ENCODE peak calls at places on chromosomes 5 and 9, in four cellular contexts. W is HepG2; G is effector memory CD4-positive, alpha-beta T cell; K is vagina. B is an unnamed sample.
A peak's percentile ranks its signal among the peaks of the same experiment; 100 is the strongest.

GRCh38 chr9:112179816-112180215 is 4.7 kb upstream of the SUSD1 start:
- DNase-seq in W (no peak), G (no peak), K (no peak), B (no peak)

GRCh38 chr9:125329978-125330377 is 68.4 kb downstream of the GAPVD1 start:
- DNase-seq in W (no peak), G (no peak), K (no peak), B (no peak)

GRCh38 chr9:17799383-17799782 is 220.5 kb downstream of the SH3GL2 start:
- DNase-seq in W (no peak), G (no peak), K (no peak), B (no peak)

GRCh38 chr5:150309101-150309897 is 6.6 kb upstream of the ARSI start:
- DNase-seq in W (no peak), G (no peak), K (no peak), B (no peak)

GRCh38 chr5:142011572-142012185 is 1.1 kb downstream of the GNPDA1 start:
- DNase-seq in W (no peak), G (no peak), K (no peak), B (no peak)

GRCh38 chr9:88458716-88459115 is 70.5 kb downstream of the SPIN1 start:
- DNase-seq in W (no peak), G (no peak), K (no peak), B (no peak)

GRCh38 chr5:61599370-61600140 is 267.5 kb downstream of the ZSWIM6 start:
- DNase-seq in W (peak; percentile 7), G (no peak), K (no peak), B (no peak)

GRCh38 chr5:33367396-33367795 is 73.4 kb upstream of the TARS1 start:
- DNase-seq in W (no peak), G (no peak), K (no peak), B (no peak)

GRCh38 chr9:131500377-131500776 is 2.3 kb upstream of the POMT1 start:
- DNase-seq in W (no peak), G (peak; percentile 64), K (no peak), B (no peak)

GRCh38 chr5:142325677-142326479 is 1.1 kb upstream of the SPRY4 start:
- DNase-seq in W (peak; percentile 73), G (no peak), K (no peak), B (peak; percentile 73)

GRCh38 chr9:96050876-96051185 is 175.3 kb downstream of the ERCC6L2 start:
- DNase-seq in W (no peak), G (no peak), K (no peak), B (no peak)

GRCh38 chr5:25963251-25964008 is 1075.0 kb downstream of the CDH9 start:
- DNase-seq in W (no peak), G (no peak), K (no peak), B (no peak)

GRCh38 chr9:92590386-92590785 is 54.6 kb upstream of the ECM2 start:
- DNase-seq in W (no peak), G (no peak), K (no peak), B (no peak)

GRCh38 chr9:95901506-95901905 is 26.0 kb downstream of the ERCC6L2 start:
- DNase-seq in W (no peak), G (no peak), K (no peak), B (no peak)

GRCh38 chr5:142323480-142324376 is 1.1 kb downstream of the SPRY4 start:
- DNase-seq in W (no peak), G (no peak), K (no peak), B (peak; percentile 50)

GRCh38 chr5:145471831-145472616 is 363.1 kb downstream of the PRELID2 start:
- DNase-seq in W (no peak), G (no peak), K (no peak), B (no peak)

GRCh38 chr9:10447036-10447435 is 165.8 kb downstream of the PTPRD start:
- DNase-seq in W (no peak), G (no peak), K (no peak), B (no peak)

GRCh38 chr9:757246-757881 is 84.1 kb upstream of the DMRT1 start:
- DNase-seq in W (peak; percentile 69), G (no peak), K (no peak), B (no peak)

GRCh38 chr5:137190031-137190430 is 309.1 kb downstream of the SPOCK1 start:
- DNase-seq in W (no peak), G (no peak), K (no peak), B (no peak)

GRCh38 chr5:15850939-15851341 is 328.7 kb downstream of the MARCHF11 start:
- DNase-seq in W (no peak), G (no peak), K (no peak), B (no peak)

GRCh38 chr5:58666141-58666540 is 83.3 kb downstream of the RAB3C start:
- DNase-seq in W (no peak), G (no peak), K (no peak), B (no peak)

GRCh38 chr9:138045541-138046490 is 168.2 kb downstream of the CACNA1B start:
- DNase-seq in W (no peak), G (no peak), K (no peak), B (no peak)

GRCh38 chr5:153496835-153497234 is 6.4 kb downstream of the GRIA1 start:
- DNase-seq in W (no peak), G (no peak), K (no peak), B (no peak)

GRCh38 chr5:96151891-96152290 is 190.2 kb upstream of the ELL2 start:
- DNase-seq in W (no peak), G (no peak), K (no peak), B (no peak)

GRCh38 chr9:114034663-114035062 is 43.4 kb downstream of the AMBP start:
- DNase-seq in W (no peak), G (no peak), K (peak; percentile 65), B (no peak)

GRCh38 chr9:749712-750111 is 91.8 kb upstream of the DMRT1 start:
- DNase-seq in W (no peak), G (no peak), K (no peak), B (no peak)

GRCh38 chr9:113307401-113307975 is 4.3 kb upstream of the RNF183 start:
- DNase-seq in W (no peak), G (no peak), K (no peak), B (no peak)

GRCh38 chr5:15385553-15385952 is 114.4 kb upstream of the FBXL7 start:
- DNase-seq in W (no peak), G (no peak), K (no peak), B (no peak)

GRCh38 chr9:131841765-131842318 is 102.0 kb upstream of the RAPGEF1 start:
- DNase-seq in W (no peak), G (no peak), K (no peak), B (no peak)

GRCh38 chr5:138449501-138450239 is 10.8 kb downstream of the REEP2 start:
- DNase-seq in W (peak; percentile 63), G (peak; percentile 63), K (peak; percentile 90), B (peak; percentile 93)

GRCh38 chr5:5719292-5719691 is 296.8 kb downstream of the ICE1 start:
- DNase-seq in W (no peak), G (no peak), K (no peak), B (peak; percentile 46)

DNA sequence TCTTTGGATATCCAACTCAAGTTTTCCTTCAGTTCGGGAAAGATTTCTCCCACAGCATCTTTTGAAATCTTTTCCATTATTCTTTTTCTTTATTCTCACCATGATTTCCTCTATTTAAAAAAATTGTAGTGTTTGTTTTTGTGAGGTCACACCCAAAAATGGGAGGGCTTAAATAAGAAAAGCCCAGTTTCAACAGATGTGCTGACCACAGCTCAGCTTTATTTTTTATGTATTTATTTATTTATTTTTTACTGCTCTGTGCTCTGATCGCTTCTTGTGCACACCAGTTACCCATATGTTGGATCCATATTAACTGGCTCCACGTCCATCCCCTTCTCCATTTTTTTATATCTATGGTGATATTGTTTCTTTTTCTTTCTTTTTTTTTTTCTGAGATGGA is 20.3 kb downstream of the GFPT2 start:
- DNase-seq in W (no peak), G (no peak), K (no peak), B (no peak)
- H3K4me1 ChIP-seq in W (peaks cover 8% of the 10 kb centered on the region), G (no peaks in the 10 kb centered on the region), K (peaks cover 24% of the 10 kb centered on the region), B (peaks cover 6% of the 10 kb centered on the region)

GRCh38 chr5:90326995-90327394 is 82.6 kb downstream of the CETN3 start:
- DNase-seq in W (no peak), G (no peak), K (no peak), B (no peak)
- H3K4me3 ChIP-seq in W (no peak overlapping the region), G (no peak overlapping the region), K (no peak overlapping the region), B (no peak overlapping the region)

DNA sequence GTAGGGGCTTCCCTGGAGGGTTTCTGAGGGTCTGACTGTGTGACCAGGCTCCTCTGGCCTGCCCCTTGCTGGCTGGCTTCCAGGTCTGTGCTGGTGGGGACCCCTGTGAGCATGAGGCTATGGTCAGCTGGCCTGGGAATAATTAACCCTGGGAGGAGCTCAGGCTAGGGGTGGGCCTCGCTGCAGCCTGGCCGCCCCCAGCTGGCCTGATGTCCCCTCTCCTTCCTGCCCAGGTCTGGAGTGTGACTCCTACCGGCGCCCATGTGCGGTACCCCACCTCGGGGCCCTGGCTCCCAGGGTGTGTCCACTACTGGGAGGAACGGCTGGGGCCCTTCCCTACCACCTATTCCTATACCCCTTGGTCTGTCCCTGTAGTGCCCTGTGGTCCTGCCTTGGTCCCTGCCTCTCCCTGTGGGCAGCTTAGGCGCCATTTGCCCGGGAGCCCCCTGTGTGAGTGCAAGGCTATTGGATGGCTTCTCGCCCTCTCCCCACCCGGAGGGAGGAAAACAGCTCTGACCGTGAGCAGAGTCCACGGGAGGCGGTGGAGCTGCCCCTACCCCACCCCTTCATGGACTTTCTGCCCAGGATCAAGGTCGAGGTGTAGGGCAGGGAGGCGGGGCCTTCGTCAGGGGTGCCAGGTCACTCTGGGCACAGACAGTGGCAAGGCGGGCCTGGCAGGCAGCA is 9.4 kb downstream of the RXRA start:
- DNase-seq in W (no peak), G (no peak), K (no peak), B (no peak)
- H3K4me1 ChIP-seq in W (peaks cover 94% of the 10 kb centered on the region), G (no peaks in the 10 kb centered on the region), K (peaks cover 100% of the 10 kb centered on the region), B (peaks cover 97% of the 10 kb centered on the region)

GRCh38 chr5:132319975-132320374 is 25.8 kb downstream of the SLC22A4 start:
- DNase-seq in W (no peak), G (no peak), K (no peak), B (no peak)

GRCh38 chr5:132321109-132321721 is 27.0 kb downstream of the SLC22A4 start:
- DNase-seq in W (peak; percentile 67), G (no peak), K (no peak), B (no peak)

GRCh38 chr5:132325691-132326090 is 31.5 kb downstream of the SLC22A4 start:
- DNase-seq in W (no peak), G (no peak), K (no peak), B (no peak)

GRCh38 chr5:132323202-132323601 is 29.0 kb downstream of the SLC22A4 start:
- DNase-seq in W (no peak), G (no peak), K (no peak), B (no peak)

DNA sequence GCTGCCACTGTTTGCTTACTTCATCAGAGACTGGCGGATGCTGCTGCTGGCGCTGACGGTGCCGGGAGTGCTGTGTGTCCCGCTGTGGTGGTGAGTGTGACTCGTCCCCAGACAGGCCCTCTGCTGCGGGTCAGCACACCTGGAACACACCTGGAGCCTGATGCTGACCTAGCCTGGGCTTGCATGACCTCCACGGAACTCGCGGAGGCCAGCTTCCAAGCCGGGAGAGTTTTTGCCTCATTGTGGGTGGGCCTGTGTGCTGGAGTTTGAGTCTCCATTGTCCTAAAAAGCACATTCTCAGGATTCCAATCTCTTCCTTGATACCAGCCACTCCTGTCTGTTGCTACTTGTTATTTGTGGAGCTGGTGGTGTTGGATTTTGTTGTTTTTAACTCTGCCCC is 28.1 kb downstream of the SLC22A4 start:
- DNase-seq in W (no peak), G (no peak), K (no peak), B (no peak)
- H3K4me3 ChIP-seq in W (no peak overlapping the region), G (no peak overlapping the region), K (no peak overlapping the region), B (no peak overlapping the region)

B was measured in lower lobe of right lung.